ENCODE peak calls at places on chromosomes 4 and X, in six cellular contexts. J is tibial artery; E is CD4-positive, alpha-beta T cell; S is heart left ventricle; H is esophagus muscularis mucosa; Q is adrenal gland. Y is an unnamed sample. For H3K9me3, the result is how much of the 10 kb centered on the place peaks cover.

GRCh38 chr4:170090667-170091052 is 904 bp upstream of the AADAT start:
- DNase-seq in J (no peak), E (no peak), S (no peak), H (no peak), Q (no peak), Y (no peak)

GRCh38 chrX:129781134-129782014 is 1.6 kb downstream of the SASH3 start:
- DNase-seq in J (no peak), E (peak), S (peak), H (no peak), Q (peak), Y (peak)

GRCh38 chr4:123351713-123352112 is 44.9 kb upstream of the SPRY1 start:
- DNase-seq in J (no peak), E (no peak), S (no peak), H (no peak), Q (no peak), Y (no peak)

GRCh38 chrX:12950851-12951589 is 23.9 kb upstream of the TMSB4X start:
- DNase-seq in J (no peak), E (peak), S (peak), H (no peak), Q (no peak), Y (peak)

GRCh38 chr4:6324999-6325790 is 55.5 kb downstream of the WFS1 start:
- DNase-seq in J (no peak), E (no peak), S (peak), H (no peak), Q (no peak), Y (peak)

GRCh38 chr4:34766935-34767859 is 1477.1 kb downstream of the ARAP2 start:
- DNase-seq in J (no peak), E (no peak), S (no peak), H (no peak), Q (no peak), Y (no peak)

GRCh38 chrX:72045552-72046277 is 86.0 kb downstream of the RTL5 start:
- DNase-seq in J (no peak), E (no peak), S (no peak), H (no peak), Q (no peak), Y (no peak)

GRCh38 chrX:20988118-20988517 is 386.1 kb upstream of the CNKSR2 start:
- DNase-seq in J (no peak), E (no peak), S (no peak), H (no peak), Q (no peak), Y (no peak)

GRCh38 chr4:187656953-187657352 is 338.6 kb upstream of the ZFP42 start:
- DNase-seq in J (no peak), E (no peak), S (no peak), H (no peak), Q (no peak), Y (no peak)

GRCh38 chr4:8552581-8553205 is 27.5 kb upstream of the GPR78 start:
- DNase-seq in J (peak), E (no peak), S (no peak), H (no peak), Q (no peak), Y (no peak)

GRCh38 chrX:153238361-153238760 is 59.3 kb downstream of the MAGEA1 start:
- DNase-seq in J (no peak), E (no peak), S (no peak), H (no peak), Q (no peak), Y (no peak)

GRCh38 chr4:108840426-108840975 is 77.6 kb upstream of the ETNPPL start:
- DNase-seq in J (no peak), E (no peak), S (no peak), H (no peak), Q (no peak), Y (no peak)

GRCh38 chrX:40928076-40928475 is 157.2 kb upstream of the USP9X start:
- DNase-seq in J (no peak), E (no peak), S (no peak), H (no peak), Q (no peak), Y (no peak)

GRCh38 chr4:7911044-7911578 is 28.6 kb downstream of the AFAP1 start:
- DNase-seq in J (no peak), E (no peak), S (peak), H (no peak), Q (no peak), Y (no peak)

GRCh38 chrX:145502670-145503069 is 255.4 kb downstream of the SPANXN1 start:
- DNase-seq in J (no peak), E (no peak), S (no peak), H (no peak), Q (no peak), Y (no peak)

GRCh38 chr4:102959503-102959902 is 60.0 kb downstream of the SLC9B1 start:
- DNase-seq in J (no peak), E (no peak), S (no peak), H (no peak), Q (peak), Y (no peak)

GRCh38 chr4:72376901-72377300 is 192.1 kb downstream of the ADAMTS3 start:
- DNase-seq in J (no peak), E (no peak), S (no peak), H (no peak), Q (no peak), Y (no peak)

GRCh38 chr4:1490906-1491629 is 84.8 kb upstream of the NKX1-1 start:
- DNase-seq in J (peak), E (no peak), S (no peak), H (no peak), Q (no peak), Y (no peak)

GRCh38 chr4:113756005-113756410 is 5.5 kb downstream of the CAMK2D start:
- DNase-seq in J (no peak), E (no peak), S (no peak), H (no peak), Q (no peak), Y (no peak)

GRCh38 chr4:156901871-156902270 is 69.7 kb downstream of the PDGFC start:
- DNase-seq in J (no peak), E (no peak), S (no peak), H (no peak), Q (no peak), Y (no peak)

GRCh38 chr4:74444891-74445642 is at the start of gene AREG:
- DNase-seq in J (peak), E (peak), S (peak), H (peak), Q (peak), Y (peak)

GRCh38 chr4:1315306-1315705 is 25.6 kb downstream of the MAEA start:
- DNase-seq in J (no peak), E (no peak), S (no peak), H (no peak), Q (no peak), Y (no peak)

GRCh38 chr4:170853422-170854021 is 763.8 kb upstream of the AADAT start:
- DNase-seq in J (peak), E (no peak), S (no peak), H (no peak), Q (peak), Y (peak)

GRCh38 chrX:24294619-24295018 is 19.2 kb downstream of the SUPT20HL2 start:
- DNase-seq in J (no peak), E (no peak), S (peak), H (no peak), Q (no peak), Y (peak)

GRCh38 chr4:138035781-138036258 is 206.3 kb downstream of the SLC7A11 start:
- DNase-seq in J (no peak), E (no peak), S (no peak), H (no peak), Q (peak), Y (no peak)

GRCh38 chrX:11212741-11213140 is 80.5 kb upstream of the AMELX start:
- DNase-seq in J (no peak), E (no peak), S (no peak), H (no peak), Q (no peak), Y (no peak)

GRCh38 chr4:75555294-75556164 is at the start of gene ODAPH:
- DNase-seq in J (no peak), E (no peak), S (no peak), H (no peak), Q (no peak), Y (peak)

GRCh38 chrX:122835886-122836285 is 348.2 kb upstream of the GRIA3 start:
- DNase-seq in J (no peak), E (no peak), S (no peak), H (no peak), Q (no peak), Y (no peak)

GRCh38 chr4:56699537-56699936 is 18.4 kb upstream of the HOPX start:
- DNase-seq in J (no peak), E (no peak), S (no peak), H (no peak), Q (no peak), Y (no peak)

DNA sequence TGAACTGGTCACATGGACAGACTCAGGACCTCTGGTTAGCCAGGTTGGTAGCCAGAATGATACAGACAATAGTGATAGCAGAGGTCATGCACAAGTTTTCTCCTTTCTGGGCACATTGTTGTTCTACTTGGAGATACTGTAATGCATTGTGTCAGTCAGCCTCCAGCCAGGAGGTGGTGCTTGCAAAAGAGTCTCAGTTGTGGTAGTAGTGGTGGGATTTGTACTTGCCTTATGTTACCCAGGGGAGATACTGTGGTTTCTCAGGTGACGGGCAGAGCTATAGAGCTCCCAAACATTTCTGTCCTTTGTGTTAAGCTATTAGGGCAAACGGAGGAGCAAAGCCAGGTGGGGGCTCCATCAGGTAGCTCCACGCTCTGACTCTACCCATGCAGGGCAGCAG is 190.5 kb downstream of the STPG2 start:
- DNase-seq in J (no peak), E (no peak), S (no peak), H (no peak), Q (no peak), Y (no peak)
- H3K9me3 ChIP-seq in J (under half), E (under half), S (under half), H (under half), Q (under half), Y (under half)

GRCh38 chr4:3447431-3448395 is 5.9 kb downstream of the HGFAC start:
- DNase-seq in J (no peak), E (no peak), S (no peak), H (no peak), Q (no peak), Y (no peak)

GRCh38 chr4:3445111-3445820 is 3.5 kb downstream of the HGFAC start:
- DNase-seq in J (no peak), E (no peak), S (no peak), H (no peak), Q (no peak), Y (no peak)

GRCh38 chr4:3444351-3445110 is 2.8 kb downstream of the HGFAC start:
- DNase-seq in J (no peak), E (no peak), S (no peak), H (no peak), Q (no peak), Y (no peak)

GRCh38 chr4:3446631-3447320 is 5.0 kb downstream of the HGFAC start:
- DNase-seq in J (no peak), E (no peak), S (no peak), H (no peak), Q (no peak), Y (no peak)

DNA sequence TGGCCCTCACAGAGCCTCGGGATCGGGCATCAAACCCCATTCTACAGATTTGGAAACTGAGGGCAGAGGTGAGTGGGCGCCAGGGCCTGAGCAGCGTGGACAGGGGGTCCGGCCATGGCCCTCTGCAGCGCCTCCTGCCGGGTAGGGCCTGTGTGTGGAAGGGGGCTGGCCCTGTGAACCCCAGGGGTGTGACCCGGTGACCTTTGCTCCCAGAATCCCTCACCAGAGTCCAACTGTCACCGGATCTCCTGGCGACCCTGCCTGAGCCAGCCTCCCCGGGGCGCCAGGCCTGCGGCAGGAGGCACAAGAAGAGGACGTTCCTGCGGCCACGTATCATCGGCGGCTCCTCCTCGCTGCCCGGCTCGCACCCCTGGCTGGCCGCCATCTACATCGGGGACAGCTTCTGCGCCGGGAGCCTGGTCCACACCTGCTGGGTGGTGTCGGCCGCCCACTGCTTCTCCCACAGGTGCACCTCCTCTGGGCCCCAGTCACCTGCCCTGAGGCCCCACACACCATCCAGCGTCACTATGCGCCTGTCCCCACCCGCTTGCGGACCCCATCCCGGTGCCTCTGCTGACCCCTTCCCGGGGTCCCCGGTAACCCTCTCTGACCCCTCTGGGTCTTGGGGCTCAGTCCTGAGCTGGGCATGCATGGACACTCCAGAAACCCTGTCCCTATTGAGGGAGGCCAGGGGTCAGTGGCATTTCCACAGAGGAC is 4.2 kb downstream of the HGFAC start:
- DNase-seq in J (no peak), E (no peak), S (no peak), H (no peak), Q (no peak), Y (no peak)
- TF ChIP-seq CTCF in J (no peak), E (no peak), S (no peak), H (no peak), Q (no peak), Y (no peak)

DNA sequence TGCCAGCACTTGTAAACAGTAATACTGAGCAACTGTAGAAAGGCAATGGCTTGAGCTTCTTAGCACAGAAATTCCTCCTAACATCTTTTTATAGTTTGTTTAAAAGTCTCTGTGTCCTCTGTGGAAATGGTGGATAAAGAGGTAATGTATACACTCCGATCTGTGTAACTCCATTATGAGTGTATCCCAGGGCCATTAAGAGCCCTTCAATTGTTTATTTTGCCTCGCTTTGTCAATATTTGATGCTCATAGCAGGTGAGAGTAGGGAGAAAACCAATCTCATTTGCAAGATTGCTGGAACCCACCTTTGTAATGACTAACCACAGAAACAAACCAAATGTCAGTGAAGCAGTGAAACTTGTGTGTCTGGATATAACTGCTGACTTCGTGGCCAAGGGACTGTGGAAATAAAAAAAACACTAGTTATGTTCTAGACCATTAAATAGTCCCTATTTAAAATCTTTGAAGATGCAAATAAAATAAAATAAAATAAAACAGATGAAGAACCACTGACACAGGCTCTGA is 598.2 kb upstream of the BOD1L1 start:
- DNase-seq in J (no peak), E (no peak), S (no peak), H (no peak), Q (no peak), Y (no peak)
- H3K9me3 ChIP-seq in J (under half), E (under half), S (under half), H (under half), Q (under half), Y (under half)

DNA sequence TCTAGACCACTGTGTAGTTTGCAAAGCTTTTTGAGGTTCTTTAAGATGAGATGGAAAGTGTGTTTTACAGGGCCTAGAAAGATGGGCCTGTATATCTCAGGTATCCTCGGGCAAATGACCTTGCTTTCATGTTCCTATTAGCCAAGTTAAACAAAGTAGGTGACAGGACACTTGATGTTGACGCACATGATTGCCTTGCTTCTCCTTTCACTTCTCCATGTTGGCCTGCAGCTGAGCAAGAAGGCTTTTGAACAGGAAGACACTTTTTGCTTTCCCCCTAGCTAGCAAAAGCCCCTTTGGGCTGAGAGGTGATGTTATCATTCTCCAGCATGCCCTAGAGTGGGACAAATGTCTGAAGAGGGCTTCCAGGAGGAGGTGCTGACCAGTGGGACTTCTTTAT is 202.1 kb downstream of the GPC3 start:
- DNase-seq in J (no peak), E (no peak), S (no peak), H (no peak), Q (no peak), Y (no peak)
- TF ChIP-seq CTCF in J (no peak), E (no peak), S (no peak), H (no peak), Q (no peak), Y (no peak)

DNA sequence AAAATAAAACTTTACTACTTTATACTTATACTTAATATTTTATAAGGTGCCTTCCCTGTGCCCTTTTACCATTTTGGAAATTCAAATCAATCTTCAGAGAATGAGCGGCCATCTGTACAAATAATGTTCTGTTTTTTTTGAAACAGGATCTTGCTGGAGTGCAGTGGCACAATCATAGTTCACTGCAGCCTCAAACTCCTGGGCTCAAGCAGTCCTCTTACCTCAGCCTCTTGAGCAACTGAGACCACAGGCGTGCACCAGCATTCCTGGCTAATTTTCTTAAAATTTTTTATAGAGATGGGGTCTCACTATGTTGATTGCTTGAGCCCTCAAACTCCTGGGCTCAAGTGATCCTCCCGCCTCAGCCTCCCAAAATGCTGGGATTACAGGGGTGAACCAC is 53.5 kb downstream of the FAM114A1 start:
- DNase-seq in J (no peak), E (no peak), S (no peak), H (no peak), Q (no peak), Y (no peak)
- H3K9me3 ChIP-seq in J (under half), E (under half), S (under half), H (under half), Q (under half), Y (under half)

GRCh38 chr4:145937990-145938611 is 522 bp downstream of the ZNF827 start:
- DNase-seq in J (peak), E (peak), S (peak), H (no peak), Q (peak), Y (peak)

GRCh38 chr4:145937021-145937861 is 1.4 kb downstream of the ZNF827 start:
- DNase-seq in J (peak), E (peak), S (peak), H (peak), Q (peak), Y (peak)

GRCh38 chr4:145939241-145939640 is 618 bp upstream of the ZNF827 start:
- DNase-seq in J (no peak), E (no peak), S (no peak), H (no peak), Q (no peak), Y (no peak)

GRCh38 chr4:145938618-145939177 is at the start of gene ZNF827:
- DNase-seq in J (peak), E (peak), S (peak), H (no peak), Q (peak), Y (peak)

DNA sequence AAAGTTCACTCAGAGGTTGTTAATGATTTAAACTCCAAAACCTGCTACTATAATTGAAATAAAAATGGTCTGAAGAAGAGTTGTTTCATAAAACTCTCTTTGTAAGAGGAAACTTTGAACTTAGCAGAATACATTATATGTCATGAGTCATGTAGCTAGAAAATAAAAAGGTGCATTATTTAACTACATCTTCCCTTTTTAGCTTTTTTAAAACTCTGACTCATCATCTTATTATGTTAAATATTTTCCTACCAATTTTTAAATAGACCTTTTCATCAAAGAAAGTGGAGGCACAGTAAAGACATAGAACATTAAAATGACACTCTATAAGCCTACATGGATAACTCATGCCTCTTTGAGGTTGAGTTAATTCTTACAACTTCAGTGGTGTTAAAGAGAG is 1.2 kb upstream of the ZNF827 start:
- DNase-seq in J (no peak), E (no peak), S (no peak), H (no peak), Q (no peak), Y (no peak)
- TF ChIP-seq CTCF in J (no peak), E (no peak), S (no peak), H (no peak), Q (no peak), Y (no peak)

GRCh38 chr4:174999407-174999806 is 81.2 kb downstream of the ADAM29 start:
- DNase-seq in J (no peak), E (no peak), S (no peak), H (no peak), Q (no peak), Y (no peak)

GRCh38 chr4:174993916-174994315 is 75.8 kb downstream of the ADAM29 start:
- DNase-seq in J (no peak), E (no peak), S (no peak), H (no peak), Q (no peak), Y (no peak)

GRCh38 chr4:174996079-174996478 is 77.9 kb downstream of the ADAM29 start:
- DNase-seq in J (no peak), E (no peak), S (no peak), H (no peak), Q (no peak), Y (no peak)
- H3K9me3 ChIP-seq in J (under half), E (under half), S (under half), H (under half), Q (under half), Y (under half)

GRCh38 chrX:34893741-34894140 is 48.9 kb upstream of the FAM47B start:
- DNase-seq in J (no peak), E (no peak), S (no peak), H (no peak), Q (no peak), Y (no peak)
- TF ChIP-seq CTCF in J (peak), E (no peak), S (peak), H (no peak), Q (peak), Y (no peak)

DNA sequence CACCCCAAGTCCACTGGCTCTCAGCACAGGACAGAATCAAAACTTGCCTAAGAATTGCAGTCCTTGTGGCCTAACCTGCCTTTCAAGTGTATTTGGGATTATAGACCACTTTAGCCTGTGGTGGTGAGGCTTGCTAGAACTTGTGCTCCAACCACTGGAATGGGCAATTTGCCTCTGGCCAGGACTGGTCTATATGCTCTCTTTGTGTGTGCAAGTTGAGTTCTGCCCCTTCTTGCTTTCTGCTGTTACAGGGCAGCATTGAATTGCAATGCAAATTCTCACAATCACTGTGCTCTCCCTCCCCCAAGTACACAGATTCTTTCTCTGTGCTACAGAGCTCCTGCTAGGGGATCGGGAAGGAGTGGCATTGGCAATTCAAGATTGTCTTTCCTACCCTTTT is 233.6 kb upstream of the DIPK2B start:
- DNase-seq in J (no peak), E (no peak), S (no peak), H (no peak), Q (no peak), Y (no peak)
- H3K9me3 ChIP-seq in J (under half), E (under half), S (under half), H (under half), Q (under half), Y (under half)